ENCODE peak calls at places on chromosomes 6 and 20, in seven cellular contexts. T is mammary epithelial cell, M is uterus, Q is A549, Z is esophagus muscularis mucosa, I is Peyer's patch, L is psoas muscle. H is an unnamed sample. For H3K9me3, the result is how much of the 10 kb centered on the place peaks cover.

GRCh38 chr6:7424967-7425807 is 35.6 kb downstream of the RIOK1 start:
- DNase-seq in T (peak), M (no peak), Q (peak), Z (no peak), I (no peak), L (no peak), H (no peak)

GRCh38 chr20:18805881-18806280 is 7.7 kb upstream of the SCP2D1 start:
- DNase-seq in T (peak), M (no peak), Q (no peak), Z (no peak), I (no peak), L (no peak), H (no peak)

GRCh38 chr20:61954276-61955021 is 111.2 kb downstream of the TAF4 start:
- DNase-seq in T (no peak), M (no peak), Q (no peak), Z (no peak), I (no peak), L (no peak), H (no peak)

GRCh38 chr20:36478137-36478905 is 63.0 kb upstream of the MYL9 start:
- DNase-seq in T (no peak), M (no peak), Q (no peak), Z (no peak), I (no peak), L (no peak), H (no peak)

GRCh38 chr6:1285589-1286340 is 26.1 kb upstream of the FOXQ1 start:
- DNase-seq in T (peak), M (no peak), Q (no peak), Z (peak), I (no peak), L (no peak), H (no peak)

GRCh38 chr6:83265384-83265783 is 72.2 kb downstream of the RWDD2A start:
- DNase-seq in T (peak), M (no peak), Q (no peak), Z (no peak), I (no peak), L (no peak), H (no peak)

GRCh38 chr6:19788684-19789083 is 48.5 kb upstream of the ID4 start:
- DNase-seq in T (no peak), M (no peak), Q (no peak), Z (no peak), I (no peak), L (no peak), H (no peak)

GRCh38 chr6:133895573-133896343 is 6.8 kb downstream of the TCF21 start:
- DNase-seq in T (no peak), M (peak), Q (no peak), Z (no peak), I (no peak), L (peak), H (no peak)

GRCh38 chr6:760982-761955 is 68.3 kb upstream of the EXOC2 start:
- DNase-seq in T (no peak), M (no peak), Q (no peak), Z (no peak), I (no peak), L (no peak), H (no peak)

GRCh38 chr6:13005994-13006393 is 289.4 kb downstream of the PHACTR1 start:
- DNase-seq in T (no peak), M (no peak), Q (no peak), Z (no peak), I (no peak), L (no peak), H (no peak)

GRCh38 chr6:13560651-13561044 is 13.8 kb upstream of the SIRT5 start:
- DNase-seq in T (no peak), M (no peak), Q (no peak), Z (no peak), I (no peak), L (no peak), H (no peak)

GRCh38 chr20:17612287-17612974 is 42.6 kb downstream of the DSTN start:
- DNase-seq in T (peak), M (no peak), Q (peak), Z (peak), I (no peak), L (no peak), H (peak)

GRCh38 chr20:37329481-37330165 is 16.3 kb upstream of the SRC start:
- DNase-seq in T (no peak), M (no peak), Q (no peak), Z (no peak), I (no peak), L (no peak), H (no peak)

GRCh38 chr6:124714728-124715127 is 247.5 kb upstream of the RNF217 start:
- DNase-seq in T (no peak), M (no peak), Q (no peak), Z (no peak), I (no peak), L (no peak), H (no peak)

GRCh38 chr6:112016335-112016734 is 37.6 kb upstream of the CCN6 start:
- DNase-seq in T (peak), M (peak), Q (no peak), Z (no peak), I (no peak), L (peak), H (no peak)

GRCh38 chr6:111521497-111522275 is 38.7 kb upstream of the REV3L start:
- DNase-seq in T (no peak), M (no peak), Q (no peak), Z (no peak), I (no peak), L (no peak), H (no peak)

GRCh38 chr6:12916001-12916400 is 199.4 kb downstream of the PHACTR1 start:
- DNase-seq in T (no peak), M (no peak), Q (no peak), Z (no peak), I (no peak), L (no peak), H (no peak)

GRCh38 chr20:31925631-31926030 is 26.2 kb downstream of the PDRG1 start:
- DNase-seq in T (no peak), M (no peak), Q (no peak), Z (no peak), I (no peak), L (no peak), H (no peak)

GRCh38 chr6:168130168-168130651 is 51.2 kb upstream of the FRMD1 start:
- DNase-seq in T (no peak), M (no peak), Q (no peak), Z (peak), I (no peak), L (no peak), H (no peak)

GRCh38 chr6:127518710-127519468 is at the start of gene MTCL3:
- DNase-seq in T (peak), M (no peak), Q (peak), Z (no peak), I (no peak), L (no peak), H (no peak)

GRCh38 chr20:36778831-36779655 is 5.5 kb upstream of the DSN1 start:
- DNase-seq in T (no peak), M (no peak), Q (no peak), Z (no peak), I (no peak), L (no peak), H (no peak)

GRCh38 chr20:64109831-64110391 is 2.5 kb upstream of the NPBWR2 start:
- DNase-seq in T (no peak), M (no peak), Q (no peak), Z (no peak), I (peak), L (no peak), H (peak)

GRCh38 chr20:1815502-1816085 is 79.6 kb upstream of the SIRPA start:
- DNase-seq in T (no peak), M (no peak), Q (no peak), Z (peak), I (no peak), L (no peak), H (no peak)

GRCh38 chr6:15663057-15663638 is 320 bp upstream of the DTNBP1 start:
- DNase-seq in T (no peak), M (no peak), Q (peak), Z (no peak), I (no peak), L (no peak), H (no peak)

GRCh38 chr6:125257351-125257750 is 44.4 kb downstream of the HDDC2 start:
- DNase-seq in T (no peak), M (no peak), Q (no peak), Z (no peak), I (no peak), L (no peak), H (no peak)

GRCh38 chr6:16295060-16295459 is 56.7 kb downstream of the GMPR start:
- DNase-seq in T (no peak), M (no peak), Q (no peak), Z (no peak), I (no peak), L (no peak), H (no peak)

GRCh38 chr6:44696686-44697085 is 309.2 kb downstream of the CDC5L start:
- DNase-seq in T (no peak), M (no peak), Q (no peak), Z (no peak), I (no peak), L (no peak), H (no peak)

GRCh38 chr6:43798688-43799444 is 28.9 kb downstream of the VEGFA start:
- DNase-seq in T (peak), M (no peak), Q (peak), Z (no peak), I (no peak), L (peak), H (no peak)

GRCh38 chr6:42279144-42279781 is 61.6 kb upstream of the MRPS10 start:
- DNase-seq in T (peak), M (peak), Q (peak), Z (no peak), I (peak), L (peak), H (no peak)

GRCh38 chr6:13733178-13733851 is 21.7 kb upstream of the RANBP9 start:
- DNase-seq in T (peak), M (peak), Q (peak), Z (peak), I (no peak), L (peak), H (no peak)

GRCh38 chr20:32623667-32624157 is 38.6 kb upstream of the NOL4L start:
- DNase-seq in T (no peak), M (no peak), Q (no peak), Z (no peak), I (no peak), L (no peak), H (no peak)

GRCh38 chr6:109303647-109304283 is 78.5 kb downstream of the CD164 start:
- DNase-seq in T (peak), M (no peak), Q (no peak), Z (no peak), I (no peak), L (no peak), H (no peak)

GRCh38 chr6:156400487-156400886 is 376.7 kb upstream of the ARID1B start:
- DNase-seq in T (no peak), M (no peak), Q (no peak), Z (peak), I (no peak), L (no peak), H (no peak)

GRCh38 chr6:125957845-125958244 is 1.3 kb downstream of the HINT3 start:
- DNase-seq in T (peak), M (no peak), Q (peak), Z (no peak), I (no peak), L (no peak), H (no peak)

GRCh38 chr6:24931296-24931695 is 4.5 kb downstream of the RIPOR2 start:
- DNase-seq in T (no peak), M (no peak), Q (no peak), Z (no peak), I (no peak), L (no peak), H (no peak)

GRCh38 chr6:16723833-16724232 is 37.4 kb downstream of the ATXN1 start:
- DNase-seq in T (peak), M (no peak), Q (peak), Z (no peak), I (no peak), L (no peak), H (no peak)

GRCh38 chr6:142819603-142820335 is 125.2 kb downstream of the HIVEP2 start:
- DNase-seq in T (peak), M (no peak), Q (no peak), Z (no peak), I (peak), L (no peak), H (no peak)

GRCh38 chr20:3727333-3728035 is 5.0 kb upstream of the HSPA12B start:
- DNase-seq in T (peak), M (peak), Q (no peak), Z (no peak), I (no peak), L (no peak), H (no peak)
- TF ChIP-seq CTCF in T (no peak), M (no peak), Q (no peak), Z (no peak), I (no peak), L (no peak), H (no peak)

GRCh38 chr6:37319856-37320255 is 33.9 kb upstream of the RNF8 start:
- DNase-seq in T (peak), M (no peak), Q (no peak), Z (no peak), I (no peak), L (no peak), H (no peak)
- H3K27ac ChIP-seq in T (no peak), M (no peak), Q (no peak), Z (no peak), I (no peak), L (no peak), H (no peak)

GRCh38 chr20:29326376-29327070 is 1930.9 kb upstream of the DEFB115 start:
- DNase-seq in T (no peak), M (no peak), Q (no peak), Z (peak), I (no peak), L (no peak), H (no peak)
- H3K9me3 ChIP-seq in T (under half), M (under half), Q (under half), Z (under half), I (under half), L (under half), H (under half)

DNA sequence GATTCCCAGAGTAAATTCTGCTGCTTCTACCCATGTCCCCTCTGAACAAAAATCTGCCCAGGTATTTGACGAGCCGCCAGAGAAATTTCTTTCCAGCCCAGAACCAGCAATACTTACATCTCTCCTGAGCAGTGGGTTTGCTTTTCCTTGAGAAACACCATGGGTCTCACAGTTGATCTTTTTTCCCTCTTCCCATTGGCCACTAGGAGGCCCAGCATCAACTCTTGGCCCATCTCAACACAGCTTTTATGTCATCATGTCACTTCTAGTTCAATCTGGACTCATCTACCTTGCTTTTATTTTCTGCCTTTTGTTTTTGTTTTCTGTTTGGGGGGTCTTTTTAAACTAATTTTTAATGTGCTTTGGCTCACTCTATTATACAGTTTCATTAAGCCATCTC is 18.8 kb downstream of the MAFB start:
- DNase-seq in T (no peak), M (no peak), Q (no peak), Z (no peak), I (no peak), L (no peak), H (no peak)
- TF ChIP-seq CTCF in T (no peak), M (no peak), Q (no peak), Z (no peak), I (no peak), L (no peak), H (no peak)

GRCh38 chr6:73560853-73561407 is 40.1 kb upstream of the EEF1A1 start:
- DNase-seq in T (no peak), M (no peak), Q (no peak), Z (no peak), I (no peak), L (no peak), H (no peak)

GRCh38 chr6:73558624-73559398 is 38.0 kb upstream of the EEF1A1 start:
- DNase-seq in T (no peak), M (no peak), Q (no peak), Z (no peak), I (no peak), L (no peak), H (no peak)

GRCh38 chr6:73562557-73562956 is 41.7 kb upstream of the EEF1A1 start:
- DNase-seq in T (no peak), M (no peak), Q (no peak), Z (no peak), I (no peak), L (no peak), H (no peak)

DNA sequence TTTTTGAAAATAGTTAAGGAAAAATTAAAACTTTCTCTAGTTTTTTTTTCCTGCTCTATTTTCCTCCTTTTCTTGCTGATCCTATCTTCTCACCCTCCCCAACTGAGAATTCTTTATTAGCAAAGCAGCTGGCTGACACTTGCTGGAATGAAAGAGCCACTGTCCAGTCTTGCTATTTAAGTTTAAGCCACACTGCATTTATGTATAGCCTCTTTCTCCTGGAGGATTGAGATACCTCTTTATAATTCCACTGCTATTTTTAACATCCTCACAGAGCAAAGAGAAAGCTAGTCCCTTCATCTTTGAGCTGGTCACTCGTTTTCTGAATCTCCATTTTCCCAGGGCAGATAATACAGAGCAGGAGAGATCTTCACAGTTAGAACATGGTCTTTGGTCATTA is 36.0 kb upstream of the EEF1A1 start:
- DNase-seq in T (no peak), M (no peak), Q (no peak), Z (no peak), I (no peak), L (no peak), H (no peak)
- H3K27ac ChIP-seq in T (no peak), M (no peak), Q (no peak), Z (no peak), I (no peak), L (no peak), H (no peak)

DNA sequence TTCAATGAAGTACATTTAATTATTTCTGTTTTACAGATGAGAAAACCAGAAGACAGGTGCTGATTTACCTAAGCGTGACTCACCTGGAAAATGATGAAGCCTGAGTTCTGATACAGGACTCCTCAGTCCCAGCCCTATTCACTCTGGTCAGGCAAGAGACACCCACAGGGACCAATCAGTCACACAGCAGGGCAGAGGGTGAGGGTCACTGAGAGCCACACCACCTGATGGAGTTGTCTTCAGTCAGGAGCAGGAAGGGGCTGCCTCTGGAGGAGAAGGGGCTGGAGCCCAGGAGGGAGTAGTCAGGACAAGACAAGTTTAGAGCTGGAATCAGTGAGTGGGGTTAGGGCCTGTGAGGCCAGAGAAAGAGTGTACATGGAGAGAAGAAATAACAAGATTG is 251.2 kb upstream of the MOCS1 start:
- DNase-seq in T (no peak), M (no peak), Q (no peak), Z (no peak), I (no peak), L (no peak), H (no peak)
- H3K9me3 ChIP-seq in T (under half), M (under half), Q (under half), Z (under half), I (under half), L (under half), H (under half)

DNA sequence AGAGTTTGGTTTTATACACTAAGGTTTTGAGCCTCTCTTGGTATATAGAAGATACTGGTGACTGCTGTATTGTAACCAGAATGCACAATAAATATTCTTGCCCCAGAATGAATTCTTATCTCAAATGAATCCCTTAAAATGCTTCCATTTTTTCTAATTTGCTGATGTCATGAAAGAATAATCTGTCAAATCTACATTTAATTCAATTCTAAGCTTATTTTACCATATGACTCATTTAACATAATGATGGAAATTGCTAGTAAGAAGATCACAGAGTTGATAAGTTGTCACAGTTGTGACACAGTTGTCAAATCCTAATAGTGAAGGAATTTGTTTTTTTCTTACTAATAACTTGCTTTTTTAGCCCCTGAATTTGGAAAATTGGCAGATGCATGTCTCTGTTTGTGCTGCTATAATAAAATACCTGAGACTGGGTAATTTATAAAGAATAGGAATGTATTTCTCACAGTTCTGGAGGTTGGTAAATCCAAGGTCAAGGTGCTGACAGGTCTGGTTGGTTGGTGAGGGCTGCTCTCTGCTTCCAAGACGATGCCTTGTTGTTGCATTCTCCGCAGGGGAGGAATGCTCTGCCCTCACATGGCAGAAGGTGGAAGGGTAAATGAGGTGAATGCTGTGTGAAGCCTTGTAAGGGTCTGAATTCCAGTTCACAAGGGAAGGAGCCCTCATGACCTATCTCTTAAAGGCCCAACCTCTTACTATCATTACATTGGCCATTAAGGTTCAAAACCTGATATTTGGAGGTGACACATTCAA is 4.7 kb downstream of the ECT2L start:
- DNase-seq in T (no peak), M (no peak), Q (no peak), Z (no peak), I (no peak), L (no peak), H (no peak)
- TF ChIP-seq CTCF in T (no peak), M (no peak), Q (no peak), Z (no peak), I (no peak), L (no peak), H (no peak)

GRCh38 chr6:21507811-21508210 is 85.7 kb upstream of the SOX4 start:
- DNase-seq in T (peak), M (no peak), Q (no peak), Z (no peak), I (no peak), L (no peak), H (no peak)

GRCh38 chr6:21504790-21505189 is 88.8 kb upstream of the SOX4 start:
- DNase-seq in T (no peak), M (no peak), Q (no peak), Z (no peak), I (no peak), L (no peak), H (no peak)

GRCh38 chr6:21506126-21506525 is 87.4 kb upstream of the SOX4 start:
- DNase-seq in T (peak), M (no peak), Q (no peak), Z (no peak), I (no peak), L (no peak), H (no peak)

GRCh38 chr6:21502682-21503081 is 90.9 kb upstream of the SOX4 start:
- DNase-seq in T (no peak), M (no peak), Q (no peak), Z (no peak), I (no peak), L (no peak), H (no peak)

DNA sequence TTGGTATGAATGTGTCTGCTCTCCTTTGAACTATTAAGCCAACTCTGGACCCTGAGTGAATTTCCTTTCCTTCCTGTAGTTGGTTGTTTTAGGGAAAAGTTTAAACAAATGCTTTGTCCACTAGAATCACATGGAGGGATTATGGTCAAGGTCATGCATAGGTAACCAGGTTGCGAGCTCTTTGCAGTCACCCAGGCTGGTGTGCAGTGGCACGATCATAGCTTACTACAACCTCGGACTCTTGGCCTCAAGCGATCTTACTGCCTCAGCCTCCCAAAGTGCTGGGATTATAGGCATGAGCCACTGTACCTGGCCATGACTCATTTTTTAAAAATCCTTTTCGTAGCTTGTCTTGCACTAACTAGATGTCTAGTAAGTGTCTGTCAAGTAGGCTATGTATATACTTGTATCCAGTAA is 88.0 kb upstream of the SOX4 start:
- DNase-seq in T (peak), M (no peak), Q (no peak), Z (no peak), I (no peak), L (no peak), H (no peak)
- H3K27ac ChIP-seq in T (peak), M (no peak), Q (no peak), Z (no peak), I (no peak), L (no peak), H (no peak)